ENCODE peak calls at places on chromosome 2, in seven cellular contexts. K, M, F, G, E, A and X are unnamed samples.

GRCh38 chr2:18750662-18751554 is 161.5 kb upstream of the NT5C1B start:
- DNase-seq in E (peak), K (no peak), M (no peak), A (no peak), G (no peak), F (no peak), X (no peak)

GRCh38 chr2:204892506-204893255 is 347.4 kb downstream of the PARD3B start:
- DNase-seq in A (no peak), G (peak), E (peak), F (no peak), K (no peak), M (no peak), X (no peak)

GRCh38 chr2:195535911-195536522 is 121.0 kb upstream of the SLC39A10 start:
- DNase-seq in F (peak), M (peak), E (no peak), G (no peak), A (no peak), K (no peak), X (no peak)

GRCh38 chr2:181038796-181039195 is 58.4 kb downstream of the UBE2E3 start:
- DNase-seq in K (no peak), G (no peak), A (no peak), M (no peak), E (no peak), F (no peak), X (no peak)

GRCh38 chr2:15355386-15355785 is 205.7 kb downstream of the NBAS start:
- DNase-seq in M (no peak), G (no peak), A (no peak), E (no peak), F (no peak), K (no peak), X (no peak)

GRCh38 chr2:160427629-160428424 is 65.8 kb downstream of the RBMS1 start:
- DNase-seq in A (no peak), M (peak), K (no peak), G (no peak), F (peak), E (peak), X (no peak)

GRCh38 chr2:12076810-12077209 is 330.4 kb downstream of the LPIN1 start:
- DNase-seq in M (no peak), E (no peak), F (no peak), A (no peak), K (no peak), G (no peak), X (peak)

GRCh38 chr2:206561962-206562361 is 80.3 kb upstream of the FAM237A start:
- DNase-seq in E (no peak), A (no peak), F (no peak), K (no peak), G (no peak), M (no peak), X (no peak)

GRCh38 chr2:107363811-107364210 is 462.9 kb upstream of the RGPD4 start:
- DNase-seq in M (no peak), F (no peak), A (no peak), G (no peak), E (no peak), K (no peak), X (no peak)

GRCh38 chr2:11753452-11753885 is 7.0 kb downstream of the LPIN1 start:
- DNase-seq in A (no peak), M (peak), K (no peak), F (no peak), G (no peak), E (no peak), X (no peak)

GRCh38 chr2:49162151-49162550 is 7.8 kb upstream of the FSHR start:
- DNase-seq in G (peak), F (no peak), M (no peak), E (no peak), K (no peak), A (no peak), X (no peak)

GRCh38 chr2:23549051-23549450 is 164.1 kb downstream of the KLHL29 start:
- DNase-seq in E (no peak), M (no peak), G (no peak), K (no peak), F (no peak), A (no peak), X (no peak)

GRCh38 chr2:33457588-33458247 is 18.7 kb upstream of the RASGRP3 start:
- DNase-seq in A (no peak), K (peak), G (no peak), E (no peak), F (no peak), M (no peak), X (no peak)

GRCh38 chr2:235171511-235172130 is 219.8 kb downstream of the SH3BP4 start:
- DNase-seq in E (peak), F (no peak), A (no peak), M (peak), G (peak), K (no peak), X (no peak)

GRCh38 chr2:105114551-105114950 is 76.7 kb downstream of the MRPS9 start:
- DNase-seq in K (no peak), G (peak), M (no peak), E (peak), A (peak), F (no peak), X (no peak)

GRCh38 chr2:3154694-3155093 is 222.9 kb downstream of the EIPR1 start:
- DNase-seq in A (no peak), G (no peak), M (no peak), K (no peak), E (no peak), F (no peak), X (no peak)

GRCh38 chr2:60503923-60504514 is 49.4 kb downstream of the BCL11A start:
- DNase-seq in G (no peak), M (no peak), F (no peak), A (no peak), E (no peak), K (no peak), X (no peak)